ENCODE peak calls at places on chromosomes 6 and 20, in six cellular contexts. M is B cell, P is left ventricle myocardium inferior, V is mammary epithelial cell, G is nephron progenitor cell, S is WTC11. F is an unnamed sample.

GRCh38 chr20:62792940-62793756 is 3.1 kb upstream of the MRGBP start:
- DNase-seq in P (no peak), S (no peak), M (no peak), G (no peak), V (no peak), F (no peak)

GRCh38 chr6:34196833-34197195 is 39.9 kb upstream of the HMGA1 start:
- DNase-seq in S (peak; percentile 23), G (no peak), V (no peak), P (no peak), M (no peak), F (no peak)

GRCh38 chr6:39251406-39251805 is 22.1 kb upstream of the KCNK5 start:
- DNase-seq in V (no peak), S (no peak), M (no peak), G (no peak), P (no peak), F (no peak)

GRCh38 chr6:44258921-44259320 is 1.6 kb upstream of the SLC35B2 start:
- DNase-seq in V (no peak), G (no peak), M (no peak), S (no peak), P (no peak), F (no peak)

GRCh38 chr6:127347188-127347587 is 3.8 kb upstream of the ECHDC1 start:
- DNase-seq in V (peak; percentile 36), M (no peak), G (no peak), P (no peak), S (no peak), F (no peak)

GRCh38 chr6:41682966-41683459 is 44.7 kb downstream of the MDFI start:
- DNase-seq in M (peak; percentile 20), V (no peak), P (peak; percentile 31), G (no peak), S (no peak), F (no peak)

GRCh38 chr6:169724554-169725269 is 412 bp upstream of the PHF10 start:
- DNase-seq in G (peak; percentile 87), M (peak; percentile 74), S (peak; percentile 72), P (peak; percentile 53), V (no peak), F (peak; percentile 93)

GRCh38 chr6:69985180-69985579 is 118.8 kb downstream of the COL19A1 start:
- DNase-seq in V (peak; percentile 7), G (no peak), P (no peak), M (no peak), S (no peak), F (no peak)

GRCh38 chr6:16338577-16339262 is 100.3 kb downstream of the GMPR start:
- DNase-seq in G (peak; percentile 32), P (peak; percentile 63), V (peak; percentile 86), M (no peak), S (no peak), F (peak; percentile 74)

GRCh38 chr6:44263357-44264100 is 1.8 kb downstream of the NFKBIE start:
- DNase-seq in V (peak; percentile 38), S (no peak), G (peak; percentile 42), P (no peak), M (peak; percentile 65), F (no peak)

GRCh38 chr6:81265106-81265505 is 487.4 kb downstream of the TENT5A start:
- DNase-seq in M (no peak), G (no peak), P (no peak), S (no peak), V (no peak), F (no peak)

GRCh38 chr20:51416532-51417244 is 125.8 kb downstream of the NFATC2 start:
- DNase-seq in G (no peak), V (no peak), S (no peak), M (no peak), P (no peak), F (no peak)

DNA sequence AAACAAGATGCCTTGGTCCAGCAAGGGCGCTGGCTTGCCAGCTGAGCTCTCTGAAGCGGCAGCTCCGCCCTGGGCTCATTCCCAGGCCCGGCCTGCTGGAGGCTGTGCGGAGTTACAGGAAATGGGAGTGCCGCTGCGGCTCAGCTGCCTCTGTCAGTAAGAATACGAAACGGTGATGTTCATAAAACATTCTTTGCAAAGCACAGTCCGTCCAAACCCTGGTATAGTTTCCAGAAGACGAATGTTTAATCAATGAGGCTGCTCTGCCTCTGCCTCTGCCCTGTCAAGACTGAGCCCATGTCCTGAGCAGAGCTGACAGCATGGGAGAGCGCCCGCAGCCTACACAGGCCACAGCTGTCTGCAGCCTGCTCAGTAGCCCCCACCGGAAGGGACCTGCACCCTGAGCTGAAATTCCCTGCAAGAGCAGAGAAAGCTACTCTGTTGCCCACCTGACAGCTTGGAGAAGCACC is 153.3 kb upstream of the SNX9 start:
- DNase-seq in P (peak; percentile 87), S (peak; percentile 69), M (no peak), V (peak; percentile 56), G (peak; percentile 63), F (peak; percentile 62)
- TF ChIP-seq CTCF in P (peak; percentile 49), S (no peak), M (no peak), V (peak; percentile 40), G (no peak), F (no peak)

DNA sequence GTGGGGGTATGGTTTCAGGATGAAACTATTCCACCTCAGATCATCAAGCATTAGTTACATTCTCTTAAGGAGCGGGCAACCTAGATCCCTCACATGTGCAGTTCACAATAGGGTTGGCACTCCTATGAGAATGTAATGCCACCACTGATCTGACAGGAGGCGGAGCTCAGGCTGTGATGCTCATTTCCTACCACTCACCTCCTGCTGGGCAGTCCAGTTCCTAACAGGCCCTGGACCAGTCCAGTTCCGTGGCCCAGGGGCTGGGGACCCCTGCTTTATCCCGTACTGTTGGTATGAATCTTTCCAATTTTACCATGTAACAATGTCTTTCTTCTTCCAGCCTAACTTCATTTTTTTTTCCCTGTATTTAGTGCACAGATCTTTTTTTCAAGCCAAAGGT is 94.9 kb downstream of the OGFRL1 start:
- DNase-seq in G (peak; percentile 16), S (peak; percentile 11), M (no peak), P (no peak), V (no peak), F (no peak)
- TF ChIP-seq CTCF in G (no peak), S (no peak), M (no peak), P (no peak), V (no peak), F (no peak)

DNA sequence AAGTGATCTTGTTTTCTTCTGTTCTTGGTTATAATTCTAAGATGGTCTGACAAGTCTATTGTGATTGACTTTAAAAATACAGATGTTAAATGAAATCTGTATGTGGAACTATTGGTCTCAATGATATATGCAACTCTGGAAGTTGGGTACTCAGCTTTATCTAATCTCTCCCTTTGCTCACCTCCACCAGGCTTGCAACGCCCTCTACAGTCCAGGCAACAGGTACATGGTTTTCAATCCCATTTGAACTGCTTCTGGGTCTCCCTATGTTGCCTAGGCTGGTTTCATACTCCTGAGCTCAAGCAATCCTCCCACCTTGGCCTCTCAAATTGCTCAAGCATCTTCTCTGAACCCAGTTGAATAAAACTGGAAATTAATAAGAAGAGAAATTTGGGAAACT is 25.6 kb upstream of the HLA-DQB1 start:
- DNase-seq in S (no peak), M (peak; percentile 76), P (no peak), G (peak; percentile 11), V (peak; percentile 45), F (peak; percentile 15)
- TF ChIP-seq CTCF in S (no peak), M (peak; percentile 42), P (peak; percentile 37), G (peak; percentile 27), V (peak; percentile 76), F (no peak)

GRCh38 chr20:297098-297924 is at the start of gene ZCCHC3:
- DNase-seq in M (peak; percentile 86), S (peak; percentile 88), G (peak; percentile 86), P (peak; percentile 88), V (peak; percentile 90), F (peak; percentile 89)
- TF ChIP-seq CTCF in M (peak; percentile 19), S (no peak), G (no peak), P (peak; percentile 26), V (peak; percentile 16), F (peak; percentile 3)

DNA sequence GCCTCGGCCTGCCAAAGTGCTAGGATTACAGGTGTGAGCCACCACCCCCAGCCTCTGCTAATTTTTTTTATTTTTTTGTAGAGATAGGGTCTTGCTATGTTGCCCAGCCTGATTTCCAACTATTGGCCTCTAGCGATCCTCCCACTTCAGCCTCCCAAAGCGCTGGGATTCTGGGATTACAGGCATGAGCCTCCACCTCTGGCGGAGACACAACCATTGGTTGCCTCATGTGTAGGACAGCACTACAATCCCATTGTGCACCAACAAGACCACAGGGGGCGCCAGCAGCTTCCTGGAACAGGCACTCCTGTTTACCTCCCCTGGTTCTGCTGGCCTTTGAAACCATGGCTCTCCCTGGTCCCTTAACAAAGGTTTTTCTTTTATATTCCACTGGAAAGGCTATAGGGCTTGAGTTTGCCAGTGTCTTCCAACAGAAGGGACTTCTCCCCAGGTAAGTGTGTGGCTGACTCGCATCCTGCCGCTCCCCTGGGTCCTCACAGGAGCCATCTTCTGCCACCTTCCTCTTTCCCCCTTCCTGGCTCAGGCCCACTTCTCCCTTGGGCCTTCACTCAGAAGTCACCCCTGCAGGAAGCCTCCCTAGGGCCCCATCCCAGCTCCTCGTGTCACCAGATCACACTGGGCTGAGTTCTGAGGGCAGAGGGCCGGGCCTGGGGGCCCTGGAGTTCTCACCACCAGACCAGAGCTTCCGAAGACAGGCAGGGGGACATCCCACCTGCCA is 39.2 kb upstream of the TLDC2 start:
- DNase-seq in G (peak; percentile 61), P (no peak), M (no peak), S (peak; percentile 90), V (no peak), F (peak; percentile 84)
- TF ChIP-seq CTCF in G (peak; percentile 27), P (peak; percentile 44), M (peak; percentile 63), S (peak; percentile 48), V (peak; percentile 61), F (peak; percentile 43)

DNA sequence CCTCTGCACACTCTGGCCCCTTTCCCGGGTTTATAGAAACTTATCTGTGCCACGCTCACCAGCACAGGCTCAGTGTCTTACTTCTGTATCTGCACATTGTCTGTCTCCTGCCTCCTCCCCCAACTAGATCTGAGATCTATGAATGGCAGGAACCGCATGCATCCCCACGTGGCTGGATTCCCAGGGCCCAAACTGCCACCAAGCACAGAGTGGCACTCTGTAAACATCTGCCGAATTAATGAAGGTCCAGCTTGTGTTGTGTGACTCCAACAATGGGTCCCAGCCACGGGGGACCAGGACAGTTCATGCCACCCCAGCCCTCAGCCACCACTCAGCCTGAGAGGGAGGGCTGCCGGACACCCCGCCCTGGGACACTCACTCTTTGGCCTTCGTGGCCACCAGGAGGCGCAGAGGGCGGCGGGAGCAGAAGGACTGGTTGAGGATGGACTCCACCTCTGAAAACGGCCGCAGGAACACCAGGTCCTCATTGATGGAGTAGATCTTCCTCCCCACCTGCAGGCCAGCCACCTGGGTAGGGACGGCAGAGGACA is 171.1 kb downstream of the PREX1 start:
- DNase-seq in S (peak; percentile 79), V (no peak), P (no peak), G (peak; percentile 38), M (no peak), F (peak; percentile 73)
- TF ChIP-seq CTCF in S (peak; percentile 50), V (no peak), P (no peak), G (no peak), M (no peak), F (no peak)

DNA sequence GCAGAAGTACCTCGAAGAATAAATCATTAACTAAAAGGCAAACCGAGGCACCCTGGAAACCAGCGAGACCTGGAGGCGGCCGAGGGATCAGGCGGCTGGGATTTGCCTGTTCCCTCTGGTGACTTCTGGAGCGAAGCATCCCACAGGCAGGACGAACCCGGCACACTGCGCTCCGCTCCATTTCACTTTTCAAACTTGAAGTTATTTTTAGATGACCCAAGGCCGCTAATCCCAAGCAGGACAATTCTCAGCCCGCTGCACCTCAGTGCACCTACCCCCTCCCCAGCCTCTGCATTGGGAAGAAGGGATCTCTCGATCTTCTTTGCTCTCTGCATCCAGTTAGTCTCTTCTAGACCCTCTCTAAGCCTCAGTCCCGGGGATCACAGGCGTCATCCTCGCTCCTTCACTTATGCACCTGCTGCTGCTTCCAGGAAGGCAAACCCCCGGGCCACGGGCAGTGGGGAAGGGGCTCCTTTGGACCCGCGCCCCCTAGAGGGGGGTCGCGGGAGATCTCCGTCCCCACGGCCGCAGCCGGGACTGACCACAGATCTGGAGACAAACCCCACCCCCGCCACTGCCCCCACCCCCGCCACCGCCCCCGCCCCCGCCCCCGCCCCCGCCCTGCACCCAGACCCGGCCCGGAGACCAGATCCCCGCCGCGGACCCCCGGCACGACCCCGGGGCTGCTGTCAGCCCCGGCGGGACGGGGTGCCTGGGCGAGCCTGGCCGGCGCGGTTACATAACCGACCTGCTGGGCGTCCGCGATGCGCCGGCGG is 636 bp downstream of the RCAN2 start:
- DNase-seq in M (no peak), P (peak; percentile 44), S (peak; percentile 74), V (no peak), G (peak; percentile 79), F (peak; percentile 79)
- TF ChIP-seq CTCF in M (no peak), P (peak; percentile 37), S (peak; percentile 39), V (no peak), G (peak; percentile 44), F (peak; percentile 78)